ENCODE peak calls at places on chromosomes 5 and 9, in nine cellular contexts. S is heart right ventricle; K is mesendoderm; T is ovary; E is CD4-positive, CD25-positive, alpha-beta regulatory T cell; O is colonic mucosa; F is IMR-90; V is epithelial cell of esophagus; X is fibroblast of mammary gland. H is an unnamed sample.

GRCh38 chr5:157930710-157931109 is 71.8 kb upstream of the CLINT1 start:
- DNase-seq in E (no peak), S (peak; percentile 52), T (no peak), X (no peak), O (peak; percentile 74), V (no peak), F (no peak), K (no peak), H (no peak)

GRCh38 chr9:104868687-104869404 is 59.1 kb downstream of the ABCA1 start:
- DNase-seq in O (peak; percentile 31), S (peak; percentile 52), T (peak; percentile 81), X (peak; percentile 92), F (peak; percentile 91), E (no peak), K (peak; percentile 92), V (peak; percentile 68), H (peak; percentile 90)

GRCh38 chr5:9947231-9947693 is 302.4 kb downstream of the ATPSCKMT start:
- DNase-seq in O (no peak), K (peak; percentile 40), E (no peak), X (no peak), F (no peak), T (no peak), S (no peak), V (peak; percentile 98), H (no peak)

GRCh38 chr5:133034064-133034463 is 7.7 kb upstream of the ZCCHC10 start:
- DNase-seq in O (no peak), S (no peak), E (no peak), F (no peak), T (no peak), K (no peak), V (no peak), X (no peak), H (no peak)

GRCh38 chr9:84230355-84231136 is 110.0 kb downstream of the SLC28A3 start:
- DNase-seq in V (no peak), X (peak; percentile 18), T (no peak), F (peak; percentile 10), O (no peak), K (no peak), S (no peak), E (no peak), H (no peak)

GRCh38 chr5:72394688-72395087 is 74.5 kb downstream of the PTCD2 start:
- DNase-seq in F (no peak), T (no peak), X (peak; percentile 42), K (peak; percentile 42), V (no peak), O (no peak), E (no peak), S (no peak), H (no peak)

GRCh38 chr5:163571755-163572154 is 66.3 kb downstream of the MAT2B start:
- DNase-seq in F (peak; percentile 97), S (no peak), O (no peak), K (no peak), E (no peak), X (peak; percentile 97), V (peak; percentile 14), T (no peak), H (no peak)

GRCh38 chr9:88937248-88937647 is 54.0 kb upstream of the S1PR3 start:
- DNase-seq in F (no peak), S (no peak), K (no peak), O (no peak), E (no peak), V (no peak), X (no peak), T (no peak), H (no peak)

GRCh38 chr5:1946122-1946677 is 63.5 kb upstream of the IRX4 start:
- DNase-seq in O (no peak), F (no peak), V (no peak), X (no peak), S (peak; percentile 66), E (no peak), K (no peak), T (no peak), H (no peak)

GRCh38 chr5:36698031-36698430 is 91.6 kb downstream of the SLC1A3 start:
- DNase-seq in X (no peak), K (no peak), V (no peak), E (no peak), S (no peak), O (no peak), T (no peak), F (no peak), H (no peak)

GRCh38 chr5:151707566-151707965 is 20.9 kb upstream of the SPARC start:
- DNase-seq in K (no peak), F (no peak), O (no peak), V (no peak), T (no peak), E (no peak), X (no peak), S (no peak), H (no peak)

GRCh38 chr9:91345978-91346377 is 15.7 kb downstream of the AUH start:
- DNase-seq in E (no peak), X (no peak), F (no peak), O (no peak), T (no peak), S (no peak), K (no peak), V (no peak), H (no peak)

GRCh38 chr5:141349917-141350619 is at the start of gene PCDHGB1:
- DNase-seq in S (peak; percentile 60), V (peak; percentile 38), T (no peak), O (no peak), K (peak; percentile 85), E (peak; percentile 46), F (peak; percentile 71), X (peak; percentile 60), H (peak; percentile 83)

GRCh38 chr9:93159601-93160418 is 24.1 kb upstream of the WNK2 start:
- DNase-seq in E (peak; percentile 53), V (peak; percentile 66), X (peak; percentile 76), O (peak; percentile 90), F (peak; percentile 77), K (peak; percentile 90), T (peak; percentile 84), S (peak; percentile 85), H (peak; percentile 98)

GRCh38 chr5:178069909-178070308 is 43.4 kb upstream of the N4BP3 start:
- DNase-seq in V (peak; percentile 66), K (peak; percentile 79), S (no peak), O (peak; percentile 32), X (peak; percentile 28), E (peak; percentile 35), T (no peak), F (peak; percentile 26), H (peak; percentile 87)

GRCh38 chr5:143117821-143118220 is 285.7 kb downstream of the NR3C1 start:
- DNase-seq in E (no peak), O (no peak), K (no peak), F (no peak), T (no peak), V (no peak), X (no peak), S (no peak), H (no peak)

GRCh38 chr5:31952034-31952433 is 222.1 kb downstream of the GOLPH3 start:
- DNase-seq in E (no peak), S (no peak), V (no peak), X (no peak), K (no peak), T (no peak), O (no peak), F (no peak), H (no peak)

GRCh38 chr9:132183134-132183533 is 21.3 kb downstream of the NTNG2 start:
- DNase-seq in S (no peak), F (no peak), X (no peak), V (no peak), E (no peak), K (no peak), T (no peak), O (no peak), H (no peak)

GRCh38 chr9:121656941-121657340 is 5.5 kb downstream of the DAB2IP start:
- DNase-seq in S (no peak), F (no peak), T (no peak), E (no peak), K (no peak), X (no peak), O (no peak), V (no peak), H (no peak)

GRCh38 chr9:123867971-123868370 is 62.0 kb downstream of the DENND1A start:
- DNase-seq in F (peak; percentile 6), V (no peak), X (no peak), S (no peak), T (no peak), E (peak; percentile 4), O (no peak), K (peak; percentile 43), H (no peak)

GRCh38 chr5:91436241-91436640 is 53.1 kb upstream of the ARRDC3 start:
- DNase-seq in T (no peak), F (no peak), S (no peak), X (no peak), E (no peak), V (no peak), O (no peak), K (no peak), H (no peak)
- H3K4me3 ChIP-seq in T (no peak overlapping the region), F (no peak overlapping the region), S (no peak overlapping the region), X (no peak overlapping the region), E (no peak overlapping the region), V (no peak overlapping the region), O (no peak overlapping the region), K (no peak overlapping the region), H (no peak overlapping the region)

GRCh38 chr5:103541114-103541513 is 21.5 kb downstream of the NUDT12 start:
- DNase-seq in E (no peak), F (no peak), X (no peak), K (no peak), S (no peak), T (no peak), O (no peak), V (no peak), H (no peak)
- H3K4me3 ChIP-seq in E (no peak overlapping the region), F (no peak overlapping the region), X (no peak overlapping the region), K (no peak overlapping the region), S (no peak overlapping the region), T (no peak overlapping the region), O (no peak overlapping the region), V (no peak overlapping the region), H (no peak overlapping the region)

DNA sequence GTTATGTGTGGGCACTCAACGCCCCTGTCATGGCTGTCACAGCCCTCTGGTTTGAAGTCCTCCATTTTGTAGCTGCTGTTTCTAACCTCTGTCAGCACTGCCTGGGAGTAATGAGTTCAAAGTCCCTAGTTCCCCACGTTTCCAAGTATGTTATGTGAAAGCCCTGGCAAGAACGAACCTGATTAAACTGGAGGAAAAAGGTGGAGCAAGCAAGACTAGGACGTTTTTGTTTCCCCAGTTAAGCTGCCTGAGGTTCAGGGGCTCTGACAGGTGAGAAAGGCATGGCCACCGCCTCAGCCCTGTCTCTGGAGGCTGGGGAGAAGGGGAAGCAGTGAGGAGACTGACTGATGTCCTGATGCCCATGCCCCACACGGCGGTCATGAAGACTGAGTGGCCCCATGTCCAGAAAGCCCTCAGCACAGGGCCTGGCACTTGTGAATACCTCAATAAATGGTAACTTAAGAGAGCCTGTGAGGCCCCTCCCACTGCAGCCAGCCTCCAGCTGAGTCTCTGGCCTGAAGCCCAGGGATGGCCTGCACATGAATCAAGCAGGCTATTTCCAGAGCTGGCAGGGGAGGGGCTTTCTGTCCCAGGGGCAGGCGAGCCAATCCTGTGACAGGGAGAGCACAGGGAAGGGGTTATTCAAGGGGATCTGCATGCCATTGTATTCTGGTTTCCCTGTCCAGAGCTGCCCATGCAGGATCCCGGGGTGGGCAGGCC is 61.8 kb downstream of the PFDN1 start:
- DNase-seq in E (no peak), T (peak; percentile 85), O (peak; percentile 92), X (peak; percentile 89), F (peak; percentile 92), K (peak; percentile 91), V (peak; percentile 91), S (peak; percentile 87), H (peak; percentile 87)
- H3K4me3 ChIP-seq in E (no peak overlapping the region), T (no peak overlapping the region), O (no peak overlapping the region), X (no peak overlapping the region), F (no peak overlapping the region), K (no peak overlapping the region), V (no peak overlapping the region), S (no peak overlapping the region), H (no peak overlapping the region)

GRCh38 chr9:35406183-35406959 is 83.5 kb upstream of the RUSC2 start:
- DNase-seq in F (no peak), S (peak; percentile 41), O (peak; percentile 76), E (peak; percentile 31), V (peak; percentile 69), T (peak; percentile 69), K (peak; percentile 96), X (no peak), H (peak; percentile 94)
- H3K4me3 ChIP-seq in F (no peak overlapping the region), S (no peak overlapping the region), O (no peak overlapping the region), E (no peak overlapping the region), V (peak overlapping the region; percentile 27), T (no peak overlapping the region), K (peak overlapping the region; percentile 28), X (no peak overlapping the region), H (peak overlapping the region; percentile 44)